ENCODE peak calls at places on chromosome 10, in four cellular contexts. C, H, N and Z are unnamed samples.

GRCh38 chr10:76017026-76017732 is 585.8 kb downstream of the LRMDA start:
- DNase-seq in C (no peak), N (no peak), H (no peak), Z (no peak)

GRCh38 chr10:24866615-24867583 is 85.5 kb downstream of the PRTFDC1 start:
- DNase-seq in H (no peak), N (peak; percentile 6), C (peak; percentile 63), Z (peak; percentile 13)

GRCh38 chr10:7192831-7193348 is 217.9 kb downstream of the SFMBT2 start:
- DNase-seq in C (no peak), N (no peak), H (no peak), Z (no peak)

GRCh38 chr10:19638173-19638872 is 177.9 kb upstream of the PLXDC2 start:
- DNase-seq in N (peak; percentile 66), H (no peak), C (no peak), Z (no peak)

GRCh38 chr10:22894714-22895113 is 33.1 kb upstream of the ARMC3 start:
- DNase-seq in C (peak; percentile 17), H (no peak), N (no peak), Z (no peak)

GRCh38 chr10:61140765-61141392 is 196.9 kb upstream of the RHOBTB1 start:
- DNase-seq in H (no peak), N (peak; percentile 68), C (peak; percentile 27), Z (peak; percentile 56)

GRCh38 chr10:95315509-95315908 is 24.7 kb upstream of the PDLIM1 start:
- DNase-seq in N (no peak), C (no peak), H (no peak), Z (no peak)

GRCh38 chr10:55668326-55668922 is 692.6 kb downstream of the ZWINT start:
- DNase-seq in C (no peak), N (peak; percentile 18), H (no peak), Z (peak; percentile 3)

GRCh38 chr10:131901181-131901829 is 497 bp downstream of the PPP2R2D start:
- DNase-seq in C (no peak), N (no peak), H (no peak), Z (peak; percentile 53)

GRCh38 chr10:58264780-58265179 is 2.9 kb downstream of the IPMK start:
- DNase-seq in C (peak; percentile 38), N (no peak), H (no peak), Z (peak; percentile 15)

GRCh38 chr10:124605856-124606812 is 138.0 kb downstream of the FAM53B start:
- DNase-seq in N (peak; percentile 77), C (no peak), H (no peak), Z (no peak)

GRCh38 chr10:93363891-93364648 is 118.1 kb downstream of the MYOF start:
- DNase-seq in H (no peak), N (no peak), C (no peak), Z (no peak)

GRCh38 chr10:37733822-37734221 is 123.6 kb downstream of the ZNF248 start:
- DNase-seq in H (no peak), N (no peak), C (no peak), Z (no peak)

GRCh38 chr10:74406006-74406405 is 255.0 kb downstream of the ADK start:
- DNase-seq in N (no peak), C (no peak), H (no peak), Z (no peak)

GRCh38 chr10:29949411-29950011 is 109.9 kb downstream of the JCAD start:
- DNase-seq in C (no peak), N (no peak), H (no peak), Z (no peak)

GRCh38 chr10:30197186-30197585 is 137.8 kb upstream of the JCAD start:
- DNase-seq in C (no peak), H (no peak), N (no peak), Z (no peak)

GRCh38 chr10:101646369-101646768 is 48.6 kb downstream of the FBXW4 start:
- DNase-seq in H (no peak), N (no peak), C (no peak), Z (no peak)
- TF ChIP-seq FOXK2 in H (no peak), N (no peak), C (no peak), Z (no peak)

GRCh38 chr10:5125315-5126044 is 31.3 kb downstream of the AKR1C3 start:
- DNase-seq in C (no peak), H (no peak), N (no peak), Z (no peak)
- TF ChIP-seq FOXK2 in C (no peak), H (no peak), N (no peak), Z (no peak)

GRCh38 chr10:62831346-62831745 is 15.2 kb upstream of the EGR2 start:
- DNase-seq in N (no peak), C (no peak), H (no peak), Z (no peak)
- TF ChIP-seq FOXK2 in N (no peak), C (no peak), H (no peak), Z (no peak)

GRCh38 chr10:13496164-13496563 is 32.6 kb downstream of the BEND7 start:
- DNase-seq in N (no peak), H (no peak), C (no peak), Z (no peak)

GRCh38 chr10:13499150-13499549 is 29.7 kb downstream of the BEND7 start:
- DNase-seq in C (peak; percentile 42), N (no peak), H (no peak), Z (no peak)

GRCh38 chr10:13500201-13500600 is 28.6 kb downstream of the BEND7 start:
- DNase-seq in C (no peak), H (no peak), N (peak; percentile 83), Z (no peak)

GRCh38 chr10:13492493-13493180 is 36.2 kb downstream of the BEND7 start:
- DNase-seq in C (no peak), N (no peak), H (no peak), Z (no peak)

GRCh38 chr10:13496931-13497330 is 31.9 kb downstream of the BEND7 start:
- DNase-seq in C (no peak), H (no peak), N (no peak), Z (no peak)
- TF ChIP-seq FOXK2 in C (no peak), H (no peak), N (no peak), Z (no peak)

GRCh38 chr10:50286517-50286916 is 35.2 kb upstream of the ASAH2 start:
- DNase-seq in H (no peak), N (no peak), C (no peak), Z (no peak)
- TF ChIP-seq FOXK2 in H (no peak), N (no peak), C (no peak), Z (no peak)

DNA sequence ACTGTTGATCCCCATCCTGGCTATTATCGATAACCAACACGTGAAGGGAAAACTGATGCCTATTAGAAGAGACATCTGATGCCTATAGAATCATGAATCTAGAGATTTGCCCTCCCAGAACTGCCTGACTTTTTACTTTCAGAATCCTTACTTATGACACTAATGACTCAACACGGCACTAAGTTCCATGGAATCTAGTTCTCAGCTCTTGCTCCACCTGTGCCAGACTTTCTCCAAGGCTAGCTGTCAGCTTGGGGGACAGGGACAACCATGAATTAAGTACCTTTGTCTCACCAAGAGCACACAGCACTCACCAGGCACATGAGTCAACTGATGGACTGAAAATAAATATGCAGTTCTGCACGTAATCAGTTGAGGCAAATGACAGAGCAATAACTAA is 184.2 kb downstream of the FRMD4A start:
- DNase-seq in N (no peak), H (no peak), C (no peak), Z (no peak)
- TF ChIP-seq FOXK2 in N (no peak), H (no peak), C (no peak), Z (no peak)

GRCh38 chr10:67789769-67790168 is 48.2 kb downstream of the DNAJC12 start:
- DNase-seq in N (no peak), C (no peak), H (no peak), Z (no peak)

GRCh38 chr10:67793313-67793712 is 44.7 kb downstream of the DNAJC12 start:
- DNase-seq in C (no peak), H (no peak), N (no peak), Z (no peak)

GRCh38 chr10:67788028-67788886 is 49.7 kb downstream of the DNAJC12 start:
- DNase-seq in H (no peak), C (peak; percentile 84), N (peak; percentile 42), Z (peak; percentile 68)

GRCh38 chr10:67792653-67793052 is 45.3 kb downstream of the DNAJC12 start:
- DNase-seq in N (no peak), C (no peak), H (no peak), Z (no peak)

DNA sequence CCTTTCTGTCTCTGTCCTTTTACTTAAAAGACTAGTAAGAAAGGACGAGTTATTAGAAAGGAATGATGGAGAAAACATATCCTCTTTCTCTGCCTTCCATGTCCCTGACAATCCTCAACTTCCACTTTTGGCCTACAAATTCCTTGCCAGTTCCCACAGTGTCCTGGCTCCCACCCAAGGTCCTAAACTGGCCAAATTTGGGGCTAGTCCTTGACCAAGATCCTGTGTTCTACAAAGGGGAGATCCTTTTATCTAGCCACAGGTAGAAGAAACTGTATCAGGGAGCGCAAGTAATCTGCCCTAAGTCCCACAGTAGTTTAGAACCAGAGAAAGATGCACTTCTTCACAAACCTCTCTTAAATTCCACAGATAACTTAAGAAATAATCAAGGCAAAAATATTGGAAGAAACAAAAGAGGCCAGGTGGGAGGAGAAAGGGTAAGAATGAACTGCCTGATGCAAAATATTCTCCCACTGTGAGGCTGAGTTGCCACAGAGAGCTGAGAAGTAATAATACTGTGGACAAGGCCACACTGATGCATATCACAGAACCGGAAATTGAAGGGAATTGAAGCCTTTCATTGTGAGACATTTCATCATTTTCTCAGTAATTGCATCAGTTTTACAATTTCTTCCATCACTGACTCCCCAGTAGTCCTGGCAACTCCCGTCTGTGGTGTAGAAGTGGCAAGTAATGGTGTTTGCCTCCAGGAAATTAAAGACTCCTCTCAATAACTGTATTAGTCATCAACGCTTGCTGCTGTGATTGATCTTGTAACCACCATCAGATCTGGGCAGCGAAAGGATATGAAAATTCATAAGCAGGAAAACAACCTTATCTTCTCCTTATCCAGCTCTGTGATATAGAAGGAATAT is 47.2 kb downstream of the DNAJC12 start:
- DNase-seq in N (no peak), H (no peak), C (peak; percentile 16), Z (no peak)
- TF ChIP-seq FOXK2 in N (no peak), H (no peak), C (no peak), Z (no peak)

DNA sequence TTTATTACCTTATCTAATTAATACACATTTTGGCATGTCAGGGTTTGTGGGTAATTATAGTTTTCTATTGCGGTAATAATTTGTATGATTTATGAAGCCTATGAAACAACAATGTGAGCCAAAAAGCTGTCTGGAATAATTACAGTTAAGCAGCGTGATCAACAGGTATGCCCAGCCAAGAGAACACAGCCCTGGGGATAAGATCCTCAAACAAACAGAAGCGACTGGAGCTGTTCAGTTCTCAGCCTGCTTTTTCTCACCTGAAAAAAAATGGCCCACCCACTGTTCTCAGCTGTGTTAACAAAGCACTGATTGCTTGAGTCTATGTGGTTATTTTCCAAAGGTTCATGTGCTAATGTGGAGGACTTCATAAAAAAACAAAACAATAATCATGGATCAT is 855.8 kb downstream of the GATA3 start:
- DNase-seq in C (no peak), N (no peak), H (no peak), Z (no peak)
- TF ChIP-seq FOXK2 in C (no peak), N (no peak), H (no peak), Z (no peak)

GRCh38 chr10:48658243-48658888 is 26.3 kb upstream of the WDFY4 start:
- DNase-seq in N (peak; percentile 56), C (peak; percentile 73), H (no peak), Z (peak; percentile 72)
- TF ChIP-seq FOXK2 in N (no peak), C (no peak), H (no peak), Z (no peak)